ENCODE peak calls at places on chromosomes 6 and 20, in seven cellular contexts. K, W, Y, E, C, F and L are unnamed samples.

GRCh38 chr20:52131048-52131643 is 60.4 kb downstream of the ZFP64 start:
- DNase-seq in K (no peak), W (no peak), Y (no peak), E (no peak), C (no peak), F (no peak), L (no peak)

GRCh38 chr6:158040051-158040803 is 58.6 kb downstream of the SYNJ2 start:
- DNase-seq in K (peak), W (peak), Y (no peak), E (peak), C (peak), F (peak), L (peak)

GRCh38 chr6:29625337-29625930 is 7.5 kb downstream of the GABBR1 start:
- DNase-seq in K (no peak), W (no peak), Y (no peak), E (no peak), C (no peak), F (no peak), L (no peak)

GRCh38 chr20:57322476-57322875 is 7.1 kb upstream of the SPO11 start:
- DNase-seq in K (no peak), W (no peak), Y (no peak), E (no peak), C (no peak), F (no peak), L (no peak)

GRCh38 chr6:25056130-25056529 is 120.4 kb upstream of the RIPOR2 start:
- DNase-seq in K (no peak), W (no peak), Y (no peak), E (peak), C (no peak), F (peak), L (no peak)

GRCh38 chr6:170184324-170184723 is 106.6 kb downstream of the DLL1 start:
- DNase-seq in K (no peak), W (no peak), Y (no peak), E (no peak), C (no peak), F (no peak), L (no peak)

GRCh38 chr6:112258636-112259336 is 4.4 kb upstream of the LAMA4 start:
- DNase-seq in K (no peak), W (no peak), Y (no peak), E (no peak), C (no peak), F (no peak), L (no peak)

GRCh38 chr6:133340557-133340956 is 99.4 kb downstream of the EYA4 start:
- DNase-seq in K (no peak), W (no peak), Y (no peak), E (no peak), C (peak), F (no peak), L (no peak)

GRCh38 chr6:163688971-163689370 is 274.5 kb downstream of the QKI start:
- DNase-seq in K (peak), W (no peak), Y (no peak), E (no peak), C (no peak), F (no peak), L (no peak)

GRCh38 chr6:13368716-13369115 is 40.4 kb upstream of the TBC1D7 start:
- DNase-seq in K (no peak), W (no peak), Y (no peak), E (no peak), C (no peak), F (no peak), L (peak)

GRCh38 chr6:17600527-17601388 is 656 bp downstream of the FAM8A1 start:
- DNase-seq in K (no peak), W (peak), Y (peak), E (peak), C (peak), F (peak), L (peak)

GRCh38 chr6:44221291-44221960 is 2.0 kb upstream of the SLC29A1 start:
- DNase-seq in K (peak), W (peak), Y (peak), E (peak), C (peak), F (peak), L (peak)

GRCh38 chr20:46939031-46939430 is 44.4 kb downstream of the EYA2 start:
- DNase-seq in K (no peak), W (peak), Y (peak), E (no peak), C (peak), F (peak), L (no peak)

GRCh38 chr6:81906041-81906440 is 153.6 kb upstream of the TENT5A start:
- DNase-seq in K (no peak), W (no peak), Y (no peak), E (no peak), C (no peak), F (no peak), L (no peak)

GRCh38 chr6:138682722-138683521 is 90.6 kb upstream of the CCDC28A start:
- DNase-seq in K (peak), W (no peak), Y (no peak), E (no peak), C (peak), F (no peak), L (no peak)

GRCh38 chr6:32113386-32114352 is 4.5 kb upstream of the TNXB start:
- DNase-seq in K (peak), W (no peak), Y (peak), E (no peak), C (peak), F (no peak), L (peak)

GRCh38 chr20:6081236-6081635 is 27.4 kb upstream of the LRRN4 start:
- DNase-seq in K (no peak), W (no peak), Y (no peak), E (no peak), C (no peak), F (peak), L (peak)

GRCh38 chr6:166655251-166655650 is 28.2 kb upstream of the RPS6KA2 start:
- DNase-seq in K (no peak), W (no peak), Y (no peak), E (no peak), C (no peak), F (no peak), L (no peak)

GRCh38 chr6:144647971-144648651 is 363.0 kb downstream of the UTRN start:
- DNase-seq in K (no peak), W (no peak), Y (no peak), E (no peak), C (no peak), F (no peak), L (no peak)

GRCh38 chr20:47778398-47779354 is 6.6 kb downstream of the SULF2 start:
- DNase-seq in K (no peak), W (no peak), Y (no peak), E (no peak), C (no peak), F (no peak), L (peak)